ENCODE peak calls at places on chromosomes 11 and 22, in five cellular contexts. One of them, this sample, is unnamed.
A peak's percentile ranks its signal among the peaks of the same experiment; 100 is the strongest.

GRCh38 chr11:67584205-67584880 is 731 bp downstream of the GSTP1 start:
- DNase-seq in HepG2: no peak
- DNase-seq in K562: peak; percentile 72
- DNase-seq in GM12878: no peak
- DNase-seq in SK-N-SH: peak; percentile 80
- DNase-seq in this sample: no peak

GRCh38 chr22:38981005-38981658 is 1.0 kb upstream of the APOBEC3B start:
- DNase-seq in HepG2: peak; percentile 67
- DNase-seq in K562: peak; percentile 62
- DNase-seq in GM12878: no peak
- DNase-seq in SK-N-SH: no peak
- DNase-seq in this sample: no peak

GRCh38 chr11:69510471-69511357 is 29.3 kb downstream of the LINC01488 start:
- DNase-seq in HepG2: no peak
- DNase-seq in K562: no peak
- DNase-seq in GM12878: no peak
- DNase-seq in SK-N-SH: no peak
- DNase-seq in this sample: no peak

GRCh38 chr11:75849917-75850316 is 34.9 kb downstream of the UVRAG start:
- DNase-seq in HepG2: no peak
- DNase-seq in K562: peak; percentile 22
- DNase-seq in GM12878: no peak
- DNase-seq in SK-N-SH: no peak
- DNase-seq in this sample: peak; percentile 11

GRCh38 chr22:23216331-23217170 is 36.2 kb downstream of the BCR start:
- DNase-seq in HepG2: peak; percentile 92
- DNase-seq in K562: peak; percentile 66
- DNase-seq in GM12878: no peak
- DNase-seq in SK-N-SH: no peak
- DNase-seq in this sample: no peak

GRCh38 chr11:74185695-74186094 is 14.6 kb downstream of the PPME1 start:
- DNase-seq in HepG2: no peak
- DNase-seq in K562: no peak
- DNase-seq in GM12878: no peak
- DNase-seq in SK-N-SH: no peak
- DNase-seq in this sample: no peak

GRCh38 chr11:15816270-15816871 is 540.0 kb downstream of the SOX6 start:
- DNase-seq in HepG2: no peak
- DNase-seq in K562: no peak
- DNase-seq in GM12878: no peak
- DNase-seq in SK-N-SH: no peak
- DNase-seq in this sample: no peak

GRCh38 chr22:38610234-38610633 is 40.3 kb upstream of the DMC1 start:
- DNase-seq in HepG2: no peak
- DNase-seq in K562: no peak
- DNase-seq in GM12878: no peak
- DNase-seq in SK-N-SH: no peak
- DNase-seq in this sample: no peak

GRCh38 chr11:334264-335033 is 13.8 kb upstream of the IFITM3 start:
- DNase-seq in HepG2: no peak
- DNase-seq in K562: peak; percentile 54
- DNase-seq in GM12878: no peak
- DNase-seq in SK-N-SH: no peak
- DNase-seq in this sample: no peak

GRCh38 chr22:47205081-47205491 is 442.6 kb downstream of the TBC1D22A start:
- DNase-seq in HepG2: no peak
- DNase-seq in K562: no peak
- DNase-seq in GM12878: no peak
- DNase-seq in SK-N-SH: no peak
- DNase-seq in this sample: no peak

GRCh38 chr22:30250713-30251267 is 4.2 kb upstream of the LIF start:
- DNase-seq in HepG2: no peak
- DNase-seq in K562: no peak
- DNase-seq in GM12878: no peak
- DNase-seq in SK-N-SH: peak; percentile 55
- DNase-seq in this sample: peak; percentile 54

GRCh38 chr11:109706940-109707339 is 284.9 kb downstream of the C11orf87 start:
- DNase-seq in HepG2: no peak
- DNase-seq in K562: no peak
- DNase-seq in GM12878: no peak
- DNase-seq in SK-N-SH: no peak
- DNase-seq in this sample: no peak

GRCh38 chr11:44564198-44564597 is 1.3 kb upstream of the CD82 start:
- DNase-seq in HepG2: no peak
- DNase-seq in K562: peak; percentile 2
- DNase-seq in GM12878: no peak
- DNase-seq in SK-N-SH: no peak
- DNase-seq in this sample: no peak

GRCh38 chr11:64086263-64086938 is 50.7 kb downstream of the FLRT1 start:
- DNase-seq in HepG2: no peak
- DNase-seq in K562: no peak
- DNase-seq in GM12878: no peak
- DNase-seq in SK-N-SH: no peak
- DNase-seq in this sample: peak; percentile 30

GRCh38 chr22:28711820-28712777 is 29.5 kb downstream of the CHEK2 start:
- DNase-seq in HepG2: peak; percentile 97
- DNase-seq in K562: peak; percentile 11
- DNase-seq in GM12878: no peak
- DNase-seq in SK-N-SH: no peak
- DNase-seq in this sample: peak; percentile 28

GRCh38 chr11:108985611-108986279 is 320.9 kb downstream of the DDX10 start:
- DNase-seq in HepG2: no peak
- DNase-seq in K562: no peak
- DNase-seq in GM12878: no peak
- DNase-seq in SK-N-SH: no peak
- DNase-seq in this sample: no peak

GRCh38 chr11:130400793-130401483 is 27.5 kb downstream of the ADAMTS8 start:
- DNase-seq in HepG2: no peak
- DNase-seq in K562: no peak
- DNase-seq in GM12878: no peak
- DNase-seq in SK-N-SH: no peak
- DNase-seq in this sample: no peak

GRCh38 chr22:40387758-40388157 is 17.4 kb downstream of the SGSM3 start:
- DNase-seq in HepG2: peak; percentile 55
- DNase-seq in K562: no peak
- DNase-seq in GM12878: no peak
- DNase-seq in SK-N-SH: no peak
- DNase-seq in this sample: no peak

GRCh38 chr22:50600541-50600940 is at the start of gene MAPK8IP2:
- DNase-seq in HepG2: no peak
- DNase-seq in K562: peak; percentile 74
- DNase-seq in GM12878: no peak
- DNase-seq in SK-N-SH: peak; percentile 93
- DNase-seq in this sample: no peak

GRCh38 chr22:45683680-45684079 is 12.0 kb downstream of the ATXN10 start:
- DNase-seq in HepG2: no peak
- DNase-seq in K562: no peak
- DNase-seq in GM12878: no peak
- DNase-seq in SK-N-SH: no peak
- DNase-seq in this sample: no peak
- TF ChIP-seq MAX in HepG2: no peak
- TF ChIP-seq MAX in K562: no peak
- TF ChIP-seq MAX in GM12878: no peak
- TF ChIP-seq MAX in SK-N-SH: no peak
- TF ChIP-seq MAX in this sample: no peak

DNA sequence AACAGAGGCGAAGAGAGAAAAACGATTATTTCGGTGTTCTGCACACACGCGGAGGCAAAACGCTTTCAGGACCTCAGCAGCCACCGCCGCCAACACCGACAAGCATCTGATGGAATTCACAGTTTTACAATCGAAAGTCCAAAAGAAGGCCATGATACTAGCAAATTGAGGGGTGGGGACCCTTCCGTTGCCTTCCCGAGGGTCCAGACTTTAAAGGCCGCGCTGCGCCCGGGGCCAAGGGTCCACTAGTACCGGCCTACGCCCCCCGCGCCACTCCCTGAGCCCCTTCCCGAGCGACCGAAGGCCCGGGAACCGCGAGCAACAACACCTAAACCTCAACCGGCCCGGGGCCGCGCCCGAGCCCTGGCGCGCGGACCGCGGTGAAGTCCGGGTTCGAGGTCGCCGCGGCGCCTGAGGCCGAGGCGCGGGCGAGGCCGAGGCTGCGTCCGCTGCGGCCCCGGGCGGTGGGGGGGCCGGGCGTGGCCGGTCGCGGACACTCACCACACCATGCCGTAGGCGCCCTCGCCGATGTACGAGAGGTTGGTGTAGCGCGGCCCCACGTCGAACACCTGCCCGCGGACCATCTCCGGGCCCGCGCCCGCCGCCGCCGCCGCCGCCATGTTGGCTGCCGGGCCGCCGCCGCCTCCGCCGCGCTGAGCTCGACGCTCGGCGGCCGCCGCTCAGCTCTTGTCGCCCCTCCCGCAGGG is 471 bp downstream of the MAPK1 start:
- DNase-seq in HepG2: no peak
- DNase-seq in K562: peak; percentile 99
- DNase-seq in GM12878: no peak
- DNase-seq in SK-N-SH: no peak
- DNase-seq in this sample: peak; percentile 5
- TF ChIP-seq CHD2 in HepG2: no peak
- TF ChIP-seq CHD2 in K562: no peak
- TF ChIP-seq CHD2 in GM12878: no peak
- TF ChIP-seq CHD2 in SK-N-SH: no peak
- TF ChIP-seq CHD2 in this sample: no peak

GRCh38 chr11:40987895-40988435 is 471.5 kb downstream of the LRRC4C start:
- DNase-seq in HepG2: no peak
- DNase-seq in K562: no peak
- DNase-seq in GM12878: no peak
- DNase-seq in SK-N-SH: no peak
- DNase-seq in this sample: no peak
- TF ChIP-seq REST in HepG2: no peak
- TF ChIP-seq REST in K562: no peak
- TF ChIP-seq REST in GM12878: no peak
- TF ChIP-seq REST in SK-N-SH: no peak
- TF ChIP-seq REST in this sample: no peak

GRCh38 chr11:134373591-134374052 is 38.4 kb downstream of the B3GAT1 start:
- DNase-seq in HepG2: no peak
- DNase-seq in K562: no peak
- DNase-seq in GM12878: no peak
- DNase-seq in SK-N-SH: no peak
- DNase-seq in this sample: no peak

GRCh38 chr11:134372961-134373360 is 39.1 kb downstream of the B3GAT1 start:
- DNase-seq in HepG2: no peak
- DNase-seq in K562: no peak
- DNase-seq in GM12878: no peak
- DNase-seq in SK-N-SH: no peak
- DNase-seq in this sample: no peak

GRCh38 chr11:134374891-134375550 is 37.0 kb downstream of the B3GAT1 start:
- DNase-seq in HepG2: no peak
- DNase-seq in K562: no peak
- DNase-seq in GM12878: no peak
- DNase-seq in SK-N-SH: no peak
- DNase-seq in this sample: no peak

GRCh38 chr11:134372536-134372935 is 39.5 kb downstream of the B3GAT1 start:
- DNase-seq in HepG2: no peak
- DNase-seq in K562: no peak
- DNase-seq in GM12878: no peak
- DNase-seq in SK-N-SH: no peak
- DNase-seq in this sample: no peak

GRCh38 chr11:134374171-134374570 is 37.9 kb downstream of the B3GAT1 start:
- DNase-seq in HepG2: no peak
- DNase-seq in K562: no peak
- DNase-seq in GM12878: no peak
- DNase-seq in SK-N-SH: no peak
- DNase-seq in this sample: no peak
- TF ChIP-seq MAX in HepG2: no peak
- TF ChIP-seq MAX in K562: no peak
- TF ChIP-seq MAX in GM12878: no peak
- TF ChIP-seq MAX in SK-N-SH: no peak
- TF ChIP-seq MAX in this sample: no peak

GRCh38 chr11:91513734-91514133 is 710.9 kb upstream of the FAT3 start:
- DNase-seq in HepG2: no peak
- DNase-seq in K562: no peak
- DNase-seq in GM12878: no peak
- DNase-seq in SK-N-SH: peak; percentile 11
- DNase-seq in this sample: peak; percentile 21
- TF ChIP-seq CHD2 in HepG2: no peak
- TF ChIP-seq CHD2 in K562: no peak
- TF ChIP-seq CHD2 in GM12878: no peak
- TF ChIP-seq CHD2 in SK-N-SH: no peak
- TF ChIP-seq CHD2 in this sample: no peak

GRCh38 chr11:121777056-121777455 is 324.3 kb upstream of the SORL1-AS1 start:
- DNase-seq in HepG2: no peak
- DNase-seq in K562: no peak
- DNase-seq in GM12878: no peak
- DNase-seq in SK-N-SH: no peak
- DNase-seq in this sample: no peak

GRCh38 chr11:121780971-121781370 is 328.2 kb upstream of the SORL1-AS1 start:
- DNase-seq in HepG2: no peak
- DNase-seq in K562: no peak
- DNase-seq in GM12878: no peak
- DNase-seq in SK-N-SH: no peak
- DNase-seq in this sample: no peak

GRCh38 chr11:121770933-121771332 is 318.2 kb upstream of the SORL1-AS1 start:
- DNase-seq in HepG2: no peak
- DNase-seq in K562: no peak
- DNase-seq in GM12878: no peak
- DNase-seq in SK-N-SH: no peak
- DNase-seq in this sample: no peak

GRCh38 chr11:121775276-121775675 is 322.5 kb upstream of the SORL1-AS1 start:
- DNase-seq in HepG2: no peak
- DNase-seq in K562: no peak
- DNase-seq in GM12878: no peak
- DNase-seq in SK-N-SH: no peak
- DNase-seq in this sample: no peak
- TF ChIP-seq REST in HepG2: no peak
- TF ChIP-seq REST in K562: no peak
- TF ChIP-seq REST in GM12878: no peak
- TF ChIP-seq REST in SK-N-SH: no peak
- TF ChIP-seq REST in this sample: no peak

GRCh38 chr22:31532060-31532459 is 35.7 kb downstream of the SFI1 start:
- DNase-seq in HepG2: no peak
- DNase-seq in K562: no peak
- DNase-seq in GM12878: no peak
- DNase-seq in SK-N-SH: no peak
- DNase-seq in this sample: no peak

GRCh38 chr22:31530816-31531180 is 34.5 kb downstream of the SFI1 start:
- DNase-seq in HepG2: no peak
- DNase-seq in K562: no peak
- DNase-seq in GM12878: no peak
- DNase-seq in SK-N-SH: no peak
- DNase-seq in this sample: no peak

DNA sequence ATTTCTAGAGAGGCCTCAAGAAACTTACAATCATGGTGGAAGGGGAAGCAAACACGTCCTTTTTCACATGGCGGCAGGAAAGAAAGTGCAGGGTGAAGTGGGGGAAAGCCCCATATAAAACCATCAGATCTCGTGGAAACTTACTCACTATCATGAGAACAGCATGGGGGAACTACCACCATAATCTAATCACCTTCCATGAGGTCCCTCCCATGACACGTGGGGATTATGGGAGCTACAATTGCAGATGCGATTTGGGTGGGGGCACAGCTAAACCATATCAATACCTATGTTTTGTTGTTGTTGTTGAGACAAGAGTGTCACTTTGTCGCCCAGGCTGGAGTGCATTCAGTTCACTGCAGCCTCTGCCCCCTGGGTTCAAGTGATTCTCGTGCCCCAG is 29.9 kb downstream of the SFI1 start:
- DNase-seq in HepG2: no peak
- DNase-seq in K562: no peak
- DNase-seq in GM12878: no peak
- DNase-seq in SK-N-SH: no peak
- DNase-seq in this sample: no peak
- TF ChIP-seq MAX in HepG2: no peak
- TF ChIP-seq MAX in K562: no peak
- TF ChIP-seq MAX in GM12878: no peak
- TF ChIP-seq MAX in SK-N-SH: no peak
- TF ChIP-seq MAX in this sample: no peak